ENCODE peak calls at places on chromosomes 7 and 10, in seven cellular contexts. One of them, this sample, is unnamed.
A peak's percentile ranks its signal among the peaks of the same experiment; 100 is the strongest.

GRCh38 chr10:68900427-68901105 is 549 bp upstream of the DDX50 start:
- DNase-seq in H1: peak; percentile 85
- DNase-seq in DND-41: no peak
- DNase-seq in CD8-positive, alpha-beta T cell: no peak
- DNase-seq in hepatocyte: no peak
- DNase-seq in heart right ventricle: peak; percentile 79
- DNase-seq in MM.1S: no peak
- DNase-seq in this sample: no peak

GRCh38 chr7:136114966-136115762 is 138.0 kb upstream of the MTPN start:
- DNase-seq in H1: peak; percentile 82
- DNase-seq in DND-41: peak; percentile 41
- DNase-seq in CD8-positive, alpha-beta T cell: peak; percentile 16
- DNase-seq in hepatocyte: peak; percentile 61
- DNase-seq in heart right ventricle: peak; percentile 28
- DNase-seq in MM.1S: peak; percentile 75
- DNase-seq in this sample: peak; percentile 55

GRCh38 chr10:13925924-13926435 is 339.2 kb downstream of the PRPF18 start:
- DNase-seq in H1: no peak
- DNase-seq in DND-41: no peak
- DNase-seq in CD8-positive, alpha-beta T cell: no peak
- DNase-seq in hepatocyte: no peak
- DNase-seq in heart right ventricle: no peak
- DNase-seq in MM.1S: no peak
- DNase-seq in this sample: no peak

GRCh38 chr7:95772298-95772770 is at the start of gene DYNC1I1:
- DNase-seq in H1: no peak
- DNase-seq in DND-41: no peak
- DNase-seq in CD8-positive, alpha-beta T cell: peak; percentile 4
- DNase-seq in hepatocyte: peak; percentile 87
- DNase-seq in heart right ventricle: peak; percentile 84
- DNase-seq in MM.1S: peak; percentile 81
- DNase-seq in this sample: peak; percentile 90

GRCh38 chr10:19097151-19097550 is 48.5 kb downstream of the MALRD1 start:
- DNase-seq in H1: no peak
- DNase-seq in DND-41: no peak
- DNase-seq in CD8-positive, alpha-beta T cell: no peak
- DNase-seq in hepatocyte: no peak
- DNase-seq in heart right ventricle: no peak
- DNase-seq in MM.1S: no peak
- DNase-seq in this sample: no peak

GRCh38 chr10:91409069-91409868 is 875 bp upstream of the HECTD2 start:
- DNase-seq in H1: no peak
- DNase-seq in DND-41: peak; percentile 71
- DNase-seq in CD8-positive, alpha-beta T cell: no peak
- DNase-seq in hepatocyte: peak; percentile 83
- DNase-seq in heart right ventricle: peak; percentile 81
- DNase-seq in MM.1S: peak; percentile 41
- DNase-seq in this sample: peak; percentile 95

GRCh38 chr7:137408096-137408495 is 64.6 kb upstream of the PTN start:
- DNase-seq in H1: no peak
- DNase-seq in DND-41: no peak
- DNase-seq in CD8-positive, alpha-beta T cell: no peak
- DNase-seq in hepatocyte: no peak
- DNase-seq in heart right ventricle: no peak
- DNase-seq in MM.1S: no peak
- DNase-seq in this sample: no peak

GRCh38 chr7:42414961-42415505 is 178.0 kb upstream of the GLI3 start:
- DNase-seq in H1: no peak
- DNase-seq in DND-41: no peak
- DNase-seq in CD8-positive, alpha-beta T cell: no peak
- DNase-seq in hepatocyte: no peak
- DNase-seq in heart right ventricle: no peak
- DNase-seq in MM.1S: no peak
- DNase-seq in this sample: peak; percentile 11

GRCh38 chr10:123636598-123637325 is 29.4 kb upstream of the GPR26 start:
- DNase-seq in H1: no peak
- DNase-seq in DND-41: no peak
- DNase-seq in CD8-positive, alpha-beta T cell: no peak
- DNase-seq in hepatocyte: peak; percentile 21
- DNase-seq in heart right ventricle: no peak
- DNase-seq in MM.1S: no peak
- DNase-seq in this sample: no peak

GRCh38 chr10:17802350-17802749 is 6.8 kb upstream of the MRC1 start:
- DNase-seq in H1: no peak
- DNase-seq in DND-41: no peak
- DNase-seq in CD8-positive, alpha-beta T cell: no peak
- DNase-seq in hepatocyte: no peak
- DNase-seq in heart right ventricle: no peak
- DNase-seq in MM.1S: no peak
- DNase-seq in this sample: no peak

GRCh38 chr7:34339061-34339526 is 318.9 kb upstream of the NPSR1 start:
- DNase-seq in H1: no peak
- DNase-seq in DND-41: no peak
- DNase-seq in CD8-positive, alpha-beta T cell: no peak
- DNase-seq in hepatocyte: peak; percentile 9
- DNase-seq in heart right ventricle: no peak
- DNase-seq in MM.1S: no peak
- DNase-seq in this sample: no peak

GRCh38 chr10:35564276-35564982 is 40.7 kb upstream of the GJD4 start:
- DNase-seq in H1: no peak
- DNase-seq in DND-41: peak; percentile 21
- DNase-seq in CD8-positive, alpha-beta T cell: no peak
- DNase-seq in hepatocyte: no peak
- DNase-seq in heart right ventricle: no peak
- DNase-seq in MM.1S: no peak
- DNase-seq in this sample: peak; percentile 57

GRCh38 chr10:22042557-22043326 is 39.2 kb upstream of the DNAJC1 start:
- DNase-seq in H1: no peak
- DNase-seq in DND-41: no peak
- DNase-seq in CD8-positive, alpha-beta T cell: no peak
- DNase-seq in hepatocyte: peak; percentile 27
- DNase-seq in heart right ventricle: no peak
- DNase-seq in MM.1S: no peak
- DNase-seq in this sample: peak; percentile 47

GRCh38 chr10:63605568-63605967 is 84.4 kb downstream of the REEP3 start:
- DNase-seq in H1: no peak
- DNase-seq in DND-41: no peak
- DNase-seq in CD8-positive, alpha-beta T cell: no peak
- DNase-seq in hepatocyte: peak; percentile 77
- DNase-seq in heart right ventricle: no peak
- DNase-seq in MM.1S: no peak
- DNase-seq in this sample: no peak

GRCh38 chr7:112853429-112853828 is 63.2 kb upstream of the TMEM168 start:
- DNase-seq in H1: no peak
- DNase-seq in DND-41: no peak
- DNase-seq in CD8-positive, alpha-beta T cell: no peak
- DNase-seq in hepatocyte: no peak
- DNase-seq in heart right ventricle: no peak
- DNase-seq in MM.1S: no peak
- DNase-seq in this sample: peak; percentile 5

GRCh38 chr7:101077303-101078086 is 7.8 kb upstream of the TRIM56 start:
- DNase-seq in H1: peak; percentile 98
- DNase-seq in DND-41: peak; percentile 83
- DNase-seq in CD8-positive, alpha-beta T cell: peak; percentile 85
- DNase-seq in hepatocyte: peak; percentile 91
- DNase-seq in heart right ventricle: peak; percentile 66
- DNase-seq in MM.1S: peak; percentile 72
- DNase-seq in this sample: peak; percentile 83

GRCh38 chr10:58851606-58852005 is 324.8 kb upstream of the PHYHIPL start:
- DNase-seq in H1: no peak
- DNase-seq in DND-41: no peak
- DNase-seq in CD8-positive, alpha-beta T cell: no peak
- DNase-seq in hepatocyte: no peak
- DNase-seq in heart right ventricle: no peak
- DNase-seq in MM.1S: no peak
- DNase-seq in this sample: no peak

GRCh38 chr10:77247076-77247561 is 390.5 kb downstream of the KCNMA1 start:
- DNase-seq in H1: no peak
- DNase-seq in DND-41: no peak
- DNase-seq in CD8-positive, alpha-beta T cell: no peak
- DNase-seq in hepatocyte: peak; percentile 81
- DNase-seq in heart right ventricle: no peak
- DNase-seq in MM.1S: no peak
- DNase-seq in this sample: peak; percentile 91

GRCh38 chr10:89535185-89536012 is at the start of gene SLC16A12:
- DNase-seq in H1: peak; percentile 80
- DNase-seq in DND-41: no peak
- DNase-seq in CD8-positive, alpha-beta T cell: no peak
- DNase-seq in hepatocyte: peak; percentile 65
- DNase-seq in heart right ventricle: peak; percentile 40
- DNase-seq in MM.1S: no peak
- DNase-seq in this sample: peak; percentile 78

GRCh38 chr10:104937528-104937927 is 296.4 kb downstream of the SORCS3 start:
- DNase-seq in H1: no peak
- DNase-seq in DND-41: no peak
- DNase-seq in CD8-positive, alpha-beta T cell: no peak
- DNase-seq in hepatocyte: no peak
- DNase-seq in heart right ventricle: no peak
- DNase-seq in MM.1S: no peak
- DNase-seq in this sample: no peak

GRCh38 chr7:11228515-11228914 is 254.8 kb downstream of the PHF14 start:
- DNase-seq in H1: no peak
- DNase-seq in DND-41: no peak
- DNase-seq in CD8-positive, alpha-beta T cell: no peak
- DNase-seq in hepatocyte: no peak
- DNase-seq in heart right ventricle: peak; percentile 63
- DNase-seq in MM.1S: no peak
- DNase-seq in this sample: peak; percentile 77

GRCh38 chr10:122650331-122650730 is 49.3 kb downstream of the C10orf120 start:
- DNase-seq in H1: no peak
- DNase-seq in DND-41: no peak
- DNase-seq in CD8-positive, alpha-beta T cell: no peak
- DNase-seq in hepatocyte: no peak
- DNase-seq in heart right ventricle: no peak
- DNase-seq in MM.1S: no peak
- DNase-seq in this sample: no peak

GRCh38 chr7:5339949-5340348 is 57.2 kb downstream of the SLC29A4 start:
- DNase-seq in H1: no peak
- DNase-seq in DND-41: no peak
- DNase-seq in CD8-positive, alpha-beta T cell: no peak
- DNase-seq in hepatocyte: no peak
- DNase-seq in heart right ventricle: no peak
- DNase-seq in MM.1S: no peak
- DNase-seq in this sample: no peak

GRCh38 chr7:23477962-23478866 is 7.9 kb upstream of the IGF2BP3 start:
- DNase-seq in H1: no peak
- DNase-seq in DND-41: no peak
- DNase-seq in CD8-positive, alpha-beta T cell: no peak
- DNase-seq in hepatocyte: no peak
- DNase-seq in heart right ventricle: no peak
- DNase-seq in MM.1S: no peak
- DNase-seq in this sample: no peak
- TF ChIP-seq CTCF in H1: no peak
- TF ChIP-seq CTCF in DND-41: no peak
- TF ChIP-seq CTCF in CD8-positive, alpha-beta T cell: no peak
- TF ChIP-seq CTCF in hepatocyte: no peak
- TF ChIP-seq CTCF in heart right ventricle: no peak
- TF ChIP-seq CTCF in MM.1S: no peak
- TF ChIP-seq CTCF in this sample: no peak

DNA sequence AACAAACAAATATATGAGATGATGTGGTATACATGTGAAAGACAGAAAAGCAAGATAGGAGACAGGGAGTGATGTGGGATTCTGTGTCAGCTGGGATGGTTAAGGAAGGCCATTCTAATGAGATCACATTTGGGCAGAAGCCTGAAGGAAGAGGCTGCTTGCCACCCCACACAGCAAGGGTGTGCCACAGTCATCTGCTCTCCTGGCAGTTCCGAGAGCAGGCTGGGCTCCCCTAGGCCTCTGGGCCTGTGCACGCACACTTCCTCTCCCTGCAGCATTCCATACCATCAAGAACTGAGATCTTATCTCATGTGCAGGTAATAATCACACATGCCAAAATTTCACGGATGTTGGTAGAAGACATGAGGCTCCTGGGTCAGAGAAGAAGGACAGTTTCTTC is 43.1 kb downstream of the SYPL1 start:
- DNase-seq in H1: no peak
- DNase-seq in DND-41: no peak
- DNase-seq in CD8-positive, alpha-beta T cell: no peak
- DNase-seq in hepatocyte: no peak
- DNase-seq in heart right ventricle: no peak
- DNase-seq in MM.1S: no peak
- DNase-seq in this sample: no peak
- H3K27ac ChIP-seq in H1: no peak overlapping the region
- H3K27ac ChIP-seq in DND-41: peak overlapping the region; percentile 100
- H3K27ac ChIP-seq in CD8-positive, alpha-beta T cell: no peak overlapping the region
- H3K27ac ChIP-seq in hepatocyte: no peak overlapping the region
- H3K27ac ChIP-seq in heart right ventricle: no peak overlapping the region
- H3K27ac ChIP-seq in MM.1S: no peak overlapping the region
- H3K27ac ChIP-seq in this sample: no peak overlapping the region

GRCh38 chr10:132463333-132464255 is 66.6 kb downstream of the PWWP2B start:
- DNase-seq in H1: no peak
- DNase-seq in DND-41: no peak
- DNase-seq in CD8-positive, alpha-beta T cell: no peak
- DNase-seq in hepatocyte: no peak
- DNase-seq in heart right ventricle: no peak
- DNase-seq in MM.1S: no peak
- DNase-seq in this sample: no peak
- TF ChIP-seq CTCF in H1: no peak
- TF ChIP-seq CTCF in DND-41: no peak
- TF ChIP-seq CTCF in CD8-positive, alpha-beta T cell: no peak
- TF ChIP-seq CTCF in hepatocyte: peak; percentile 8
- TF ChIP-seq CTCF in heart right ventricle: peak; percentile 44
- TF ChIP-seq CTCF in MM.1S: no peak
- TF ChIP-seq CTCF in this sample: peak; percentile 23

GRCh38 chr7:80918406-80918805 is 445 bp downstream of the SEMA3C start:
- DNase-seq in H1: no peak
- DNase-seq in DND-41: no peak
- DNase-seq in CD8-positive, alpha-beta T cell: no peak
- DNase-seq in hepatocyte: peak; percentile 33
- DNase-seq in heart right ventricle: no peak
- DNase-seq in MM.1S: peak; percentile 69
- DNase-seq in this sample: peak; percentile 41
- H3K27ac ChIP-seq in H1: no peak overlapping the region
- H3K27ac ChIP-seq in DND-41: no peak overlapping the region
- H3K27ac ChIP-seq in CD8-positive, alpha-beta T cell: no peak overlapping the region
- H3K27ac ChIP-seq in hepatocyte: peak overlapping the region; percentile 87
- H3K27ac ChIP-seq in heart right ventricle: no peak overlapping the region
- H3K27ac ChIP-seq in MM.1S: peak overlapping the region; percentile 18
- H3K27ac ChIP-seq in this sample: peak overlapping the region; percentile 90

GRCh38 chr10:79070611-79071534 is 2.1 kb downstream of the ZMIZ1 start:
- DNase-seq in H1: peak; percentile 72
- DNase-seq in DND-41: peak; percentile 56
- DNase-seq in CD8-positive, alpha-beta T cell: no peak
- DNase-seq in hepatocyte: peak; percentile 92
- DNase-seq in heart right ventricle: peak; percentile 90
- DNase-seq in MM.1S: peak; percentile 26
- DNase-seq in this sample: peak; percentile 94
- TF ChIP-seq CTCF in H1: no peak
- TF ChIP-seq CTCF in DND-41: no peak
- TF ChIP-seq CTCF in CD8-positive, alpha-beta T cell: no peak
- TF ChIP-seq CTCF in hepatocyte: no peak
- TF ChIP-seq CTCF in heart right ventricle: no peak
- TF ChIP-seq CTCF in MM.1S: no peak
- TF ChIP-seq CTCF in this sample: peak; percentile 11